ENCODE peak calls at places on chromosomes 13 and 19, in nine cellular contexts. L is lower lobe of right lung; W is CD8-positive, alpha-beta T cell; V is astrocyte; H is cardiac muscle cell; G is colonic mucosa; Q is tibial artery; Y is GM12878; S is heart right ventricle. E is an unnamed sample.

GRCh38 chr19:35260694-35261304 is 8.0 kb upstream of the USF2 start:
- DNase-seq in L (no peak), W (no peak), V (no peak), H (no peak), G (peak; percentile 8), Q (no peak), Y (no peak), S (no peak), E (no peak)

GRCh38 chr19:6632002-6632621 is 37.8 kb downstream of the TNFSF14 start:
- DNase-seq in L (no peak), W (peak; percentile 75), V (peak; percentile 39), H (peak; percentile 84), G (peak; percentile 89), Q (peak; percentile 76), Y (peak; percentile 84), S (no peak), E (peak; percentile 21)

GRCh38 chr19:46503848-46504453 is 8.3 kb upstream of the PNMA8B start:
- DNase-seq in L (no peak), W (no peak), V (no peak), H (no peak), G (no peak), Q (no peak), Y (no peak), S (no peak), E (no peak)

GRCh38 chr19:38173324-38174041 is 50.5 kb downstream of the DPF1 start:
- DNase-seq in L (no peak), W (no peak), V (peak; percentile 78), H (no peak), G (no peak), Q (no peak), Y (no peak), S (peak; percentile 83), E (peak; percentile 95)

GRCh38 chr13:31424130-31424729 is 224.5 kb downstream of the B3GLCT start:
- DNase-seq in L (peak; percentile 74), W (peak; percentile 40), V (peak; percentile 49), H (peak; percentile 89), G (peak; percentile 74), Q (peak; percentile 80), Y (peak; percentile 13), S (peak; percentile 64), E (no peak)

GRCh38 chr19:33797821-33798633 is 1.4 kb downstream of the KCTD15 start:
- DNase-seq in L (no peak), W (no peak), V (peak; percentile 45), H (peak; percentile 66), G (peak; percentile 84), Q (peak; percentile 30), Y (no peak), S (peak; percentile 76), E (peak; percentile 45)

GRCh38 chr13:52749446-52749845 is 9.8 kb upstream of the CNMD start:
- DNase-seq in L (no peak), W (no peak), V (no peak), H (no peak), G (no peak), Q (no peak), Y (no peak), S (no peak), E (no peak)

GRCh38 chr19:43532962-43533545 is at the start of gene ZNF575:
- DNase-seq in L (peak; percentile 92), W (peak; percentile 88), V (peak; percentile 94), H (peak; percentile 98), G (peak; percentile 92), Q (peak; percentile 85), Y (peak; percentile 91), S (peak; percentile 89), E (peak; percentile 79)

GRCh38 chr13:49499889-49500660 is 4.3 kb downstream of the PHF11 start:
- DNase-seq in L (no peak), W (no peak), V (peak; percentile 83), H (peak; percentile 69), G (no peak), Q (no peak), Y (no peak), S (no peak), E (no peak)

GRCh38 chr19:58409010-58409790 is 751 bp downstream of the ZNF584 start:
- DNase-seq in L (no peak), W (no peak), V (no peak), H (peak; percentile 35), G (no peak), Q (no peak), Y (no peak), S (peak; percentile 33), E (no peak)

GRCh38 chr13:58879114-58879513 is 1247.6 kb downstream of the PCDH17 start:
- DNase-seq in L (no peak), W (no peak), V (no peak), H (no peak), G (no peak), Q (no peak), Y (no peak), S (no peak), E (no peak)

GRCh38 chr19:34904846-34905527 is 21.7 kb upstream of the ZNF30 start:
- DNase-seq in L (no peak), W (no peak), V (no peak), H (no peak), G (no peak), Q (no peak), Y (no peak), S (no peak), E (no peak)

GRCh38 chr13:80630685-80631121 is 289.8 kb upstream of the SPRY2 start:
- DNase-seq in L (no peak), W (no peak), V (peak; percentile 5), H (peak; percentile 97), G (no peak), Q (peak; percentile 29), Y (no peak), S (no peak), E (peak; percentile 19)

GRCh38 chr13:91647361-91647970 is 249.0 kb downstream of the GPC5 start:
- DNase-seq in L (no peak), W (no peak), V (peak; percentile 36), H (peak; percentile 22), G (peak; percentile 18), Q (no peak), Y (no peak), S (peak; percentile 9), E (peak; percentile 57)

GRCh38 chr13:67341406-67341805 is 111.3 kb upstream of the PCDH9 start:
- DNase-seq in L (no peak), W (no peak), V (no peak), H (no peak), G (no peak), Q (no peak), Y (no peak), S (no peak), E (no peak)

GRCh38 chr19:14517446-14517839 is 754 bp downstream of the DNAJB1 start:
- DNase-seq in L (no peak), W (no peak), V (no peak), H (peak; percentile 37), G (no peak), Q (no peak), Y (no peak), S (no peak), E (no peak)

GRCh38 chr19:53463263-53463662 is 4.3 kb upstream of the ZNF813 start:
- DNase-seq in L (peak; percentile 55), W (no peak), V (peak; percentile 18), H (no peak), G (peak; percentile 19), Q (no peak), Y (no peak), S (peak; percentile 70), E (no peak)

GRCh38 chr13:98325724-98326123 is 148.7 kb upstream of the RNF113B start:
- DNase-seq in L (no peak), W (no peak), V (no peak), H (no peak), G (no peak), Q (no peak), Y (no peak), S (no peak), E (no peak)

DNA sequence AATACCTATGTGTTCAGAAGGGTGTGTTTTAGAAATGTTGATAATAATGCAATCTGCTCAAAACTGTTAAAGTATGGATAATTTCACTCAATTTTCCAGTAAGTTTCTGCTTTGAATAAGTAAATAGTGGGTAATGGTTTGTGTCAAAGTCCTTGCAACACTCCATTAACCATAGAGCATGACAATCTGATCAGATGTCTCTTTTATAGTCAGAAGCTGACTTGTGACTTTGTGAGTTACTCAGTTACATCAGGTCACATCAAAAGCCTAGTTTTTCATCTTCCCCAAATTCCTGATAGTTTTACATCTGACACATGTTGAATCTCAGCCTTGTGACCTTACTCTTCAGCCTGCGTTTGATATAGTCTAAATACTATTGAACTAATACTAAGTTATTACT is 338.0 kb downstream of the EFNB2 start:
- DNase-seq in L (no peak), W (no peak), V (no peak), H (no peak), G (no peak), Q (no peak), Y (no peak), S (no peak), E (no peak)
- H3K4me1 ChIP-seq in L (no peaks in the 10 kb centered on the region), W (no peaks in the 10 kb centered on the region), V (no peaks in the 10 kb centered on the region), H (no peaks in the 10 kb centered on the region), G (no peaks in the 10 kb centered on the region), Q (no peaks in the 10 kb centered on the region), Y (no peaks in the 10 kb centered on the region), S (no peaks in the 10 kb centered on the region), E (no peaks in the 10 kb centered on the region)

GRCh38 chr19:40281381-40282208 is 3.5 kb downstream of the AKT2 start:
- DNase-seq in L (peak; percentile 18), W (no peak), V (no peak), H (no peak), G (no peak), Q (no peak), Y (no peak), S (no peak), E (no peak)
- H3K27ac ChIP-seq in L (no peak overlapping the region), W (no peak overlapping the region), V (no peak overlapping the region), H (peak overlapping the region; percentile 53), G (peak overlapping the region; percentile 75), Q (no peak overlapping the region), Y (peak overlapping the region; percentile 20), S (peak overlapping the region; percentile 92), E (no peak overlapping the region)

DNA sequence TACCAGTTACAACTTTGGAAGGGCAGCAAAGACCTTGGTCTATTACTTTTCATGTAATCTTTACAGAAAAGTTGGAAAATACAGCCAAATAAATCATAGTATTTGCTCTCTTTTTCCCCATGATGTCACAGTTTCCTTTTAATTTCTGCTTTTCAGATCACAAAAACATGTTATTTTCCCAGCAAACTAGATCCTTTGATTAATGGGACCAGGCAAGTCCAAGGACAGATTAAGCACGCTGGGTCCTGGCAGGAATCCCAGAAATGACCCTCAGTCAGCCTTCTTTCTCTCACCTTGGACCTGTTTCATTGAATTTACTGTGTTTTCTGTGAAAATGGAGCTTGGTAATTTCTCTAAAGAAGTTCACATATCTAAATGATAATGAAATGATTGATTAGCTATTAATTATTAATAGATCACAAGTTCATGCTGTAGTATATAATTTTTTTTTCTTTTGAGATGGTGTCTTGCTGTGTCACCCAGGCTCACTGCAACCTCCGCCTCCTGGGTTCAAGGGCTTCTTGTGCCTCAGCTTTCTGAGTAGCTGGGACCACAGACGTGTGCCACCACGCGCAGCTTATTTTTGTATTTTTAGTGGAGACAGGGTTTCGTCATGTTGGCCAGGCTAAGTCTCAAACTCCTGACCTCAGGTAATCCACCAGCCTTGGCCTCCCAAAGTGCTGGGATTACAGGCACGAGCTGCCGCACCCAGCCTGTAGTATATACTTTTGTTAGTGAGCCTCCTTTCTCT is 16.0 kb downstream of the SPATA13 start:
- DNase-seq in L (no peak), W (no peak), V (peak; percentile 37), H (no peak), G (no peak), Q (no peak), Y (no peak), S (no peak), E (no peak)
- H3K4me1 ChIP-seq in L (no peaks in the 10 kb centered on the region), W (no peaks in the 10 kb centered on the region), V (peaks cover 6% of the 10 kb centered on the region), H (no peaks in the 10 kb centered on the region), G (no peaks in the 10 kb centered on the region), Q (no peaks in the 10 kb centered on the region), Y (no peaks in the 10 kb centered on the region), S (no peaks in the 10 kb centered on the region), E (no peaks in the 10 kb centered on the region)

DNA sequence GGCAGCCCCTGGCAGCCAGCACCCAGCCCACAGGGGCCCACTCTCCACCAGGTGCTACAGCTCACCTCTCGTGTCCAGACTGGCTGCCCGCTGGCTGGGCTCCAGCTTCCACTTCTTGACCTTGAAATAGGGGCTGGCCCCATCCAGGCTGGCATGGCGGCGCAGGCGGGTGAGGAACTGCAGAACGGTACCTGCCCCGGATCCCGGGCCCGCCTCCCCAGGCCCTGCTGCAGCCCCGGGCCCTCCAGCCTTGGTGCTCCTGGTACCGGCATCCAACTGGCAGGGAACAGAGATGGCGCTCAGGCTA is 4.5 kb downstream of the CBARP start:
- DNase-seq in L (peak; percentile 76), W (no peak), V (no peak), H (no peak), G (peak; percentile 42), Q (no peak), Y (no peak), S (no peak), E (no peak)
- H3K27ac ChIP-seq in L (no peak overlapping the region), W (no peak overlapping the region), V (no peak overlapping the region), H (peak overlapping the region; percentile 81), G (no peak overlapping the region), Q (no peak overlapping the region), Y (no peak overlapping the region), S (no peak overlapping the region), E (no peak overlapping the region)